ENCODE peak calls at places on chromosomes 11 and 22, in six cellular contexts. B, E, F, Y, P and J are unnamed samples.

GRCh38 chr11:2363816-2364370 is 13.2 kb upstream of the CD81 start:
- DNase-seq in B (no peak), P (no peak), Y (no peak), E (no peak), F (no peak), J (no peak)

GRCh38 chr11:10538924-10539323 is 2.1 kb downstream of the RNF141 start:
- DNase-seq in E (no peak), Y (no peak), P (no peak), F (no peak), B (no peak), J (no peak)

GRCh38 chr11:72136677-72137255 is 1.2 kb downstream of the FOLR3 start:
- DNase-seq in E (peak), B (no peak), F (no peak), Y (no peak), P (no peak), J (no peak)

GRCh38 chr11:12246169-12246568 is 131.2 kb upstream of the PARVA start:
- DNase-seq in Y (no peak), P (no peak), B (no peak), F (no peak), E (no peak), J (no peak)

GRCh38 chr11:11849127-11849746 is 7.5 kb downstream of the USP47 start:
- DNase-seq in B (peak), F (peak), P (peak), Y (peak), E (peak), J (no peak)

GRCh38 chr11:20010861-20011225 is 149.4 kb downstream of the DBX1 start:
- DNase-seq in P (no peak), E (no peak), B (no peak), Y (no peak), F (no peak), J (no peak)

GRCh38 chr11:128714881-128715280 is 21.0 kb downstream of the FLI1 start:
- DNase-seq in B (peak), F (no peak), E (no peak), Y (no peak), P (no peak), J (no peak)

GRCh38 chr11:126153999-126154398 is 57.5 kb downstream of the RPUSD4 start:
- DNase-seq in B (peak), P (no peak), F (no peak), Y (no peak), E (no peak), J (no peak)

GRCh38 chr11:17746096-17746495 is 11.5 kb downstream of the KCNC1 start:
- DNase-seq in E (no peak), P (no peak), B (no peak), F (no peak), Y (no peak), J (no peak)

GRCh38 chr11:18726040-18726439 is at the start of gene IGSF22:
- DNase-seq in Y (no peak), B (no peak), F (no peak), E (no peak), P (no peak), J (no peak)

GRCh38 chr22:49973018-49973965 is 12.7 kb downstream of the PIM3 start:
- DNase-seq in B (no peak), P (no peak), Y (no peak), E (no peak), F (no peak), J (no peak)

GRCh38 chr11:47991266-47991830 is 11.0 kb downstream of the PTPRJ start:
- DNase-seq in E (peak), F (no peak), B (no peak), Y (peak), P (no peak), J (no peak)

GRCh38 chr11:61511383-61511782 is 2.8 kb downstream of the LRRC10B start:
- DNase-seq in F (no peak), P (no peak), B (no peak), Y (no peak), E (no peak), J (no peak)

GRCh38 chr11:113994077-113994954 is 19.4 kb downstream of the HTR3A start:
- DNase-seq in Y (peak), F (peak), B (no peak), P (peak), E (no peak), J (no peak)

GRCh38 chr11:63508009-63508408 is 2.1 kb downstream of the LGALS12 start:
- DNase-seq in B (no peak), E (peak), P (no peak), F (no peak), Y (peak), J (no peak)

GRCh38 chr22:31055322-31056159 is 25.6 kb upstream of the SMTN start:
- DNase-seq in E (peak), Y (peak), P (peak), B (peak), F (no peak), J (peak)

GRCh38 chr22:32204856-32205722 is at the start of gene RFPL2:
- DNase-seq in F (no peak), P (peak), Y (no peak), E (no peak), B (peak), J (no peak)

GRCh38 chr11:115422013-115422697 is 82.1 kb downstream of the CADM1 start:
- DNase-seq in E (no peak), F (no peak), Y (no peak), B (no peak), P (no peak), J (no peak)

GRCh38 chr11:114813216-114813615 is 134.9 kb downstream of the NXPE2 start:
- DNase-seq in Y (no peak), F (no peak), P (no peak), E (no peak), B (no peak), J (no peak)

GRCh38 chr11:3126207-3126865 is 38.8 kb downstream of the OSBPL5 start:
- DNase-seq in B (no peak), E (peak), F (no peak), P (no peak), Y (peak), J (no peak)

GRCh38 chr22:37304595-37305343 is 22.5 kb downstream of the CYTH4 start:
- DNase-seq in Y (no peak), B (peak), E (no peak), F (no peak), P (no peak), J (no peak)

GRCh38 chr11:70925238-70925637 is 327.1 kb downstream of the SHANK2 start:
- DNase-seq in E (no peak), Y (no peak), B (no peak), F (no peak), P (no peak), J (no peak)

GRCh38 chr11:72418834-72419560 is 15.3 kb downstream of the CLPB start:
- DNase-seq in F (peak), Y (no peak), P (no peak), E (no peak), B (no peak), J (no peak)

GRCh38 chr11:95337175-95337957 is 106.4 kb upstream of the SESN3 start:
- DNase-seq in P (no peak), B (peak), E (peak), Y (peak), F (peak), J (no peak)

GRCh38 chr11:26778000-26778757 is 56.3 kb upstream of the SLC5A12 start:
- DNase-seq in E (no peak), B (peak), P (no peak), F (no peak), Y (no peak), J (no peak)

GRCh38 chr11:111634981-111635705 is 32.9 kb downstream of the SIK2 start:
- DNase-seq in E (no peak), P (no peak), B (peak), Y (no peak), F (no peak), J (no peak)

DNA sequence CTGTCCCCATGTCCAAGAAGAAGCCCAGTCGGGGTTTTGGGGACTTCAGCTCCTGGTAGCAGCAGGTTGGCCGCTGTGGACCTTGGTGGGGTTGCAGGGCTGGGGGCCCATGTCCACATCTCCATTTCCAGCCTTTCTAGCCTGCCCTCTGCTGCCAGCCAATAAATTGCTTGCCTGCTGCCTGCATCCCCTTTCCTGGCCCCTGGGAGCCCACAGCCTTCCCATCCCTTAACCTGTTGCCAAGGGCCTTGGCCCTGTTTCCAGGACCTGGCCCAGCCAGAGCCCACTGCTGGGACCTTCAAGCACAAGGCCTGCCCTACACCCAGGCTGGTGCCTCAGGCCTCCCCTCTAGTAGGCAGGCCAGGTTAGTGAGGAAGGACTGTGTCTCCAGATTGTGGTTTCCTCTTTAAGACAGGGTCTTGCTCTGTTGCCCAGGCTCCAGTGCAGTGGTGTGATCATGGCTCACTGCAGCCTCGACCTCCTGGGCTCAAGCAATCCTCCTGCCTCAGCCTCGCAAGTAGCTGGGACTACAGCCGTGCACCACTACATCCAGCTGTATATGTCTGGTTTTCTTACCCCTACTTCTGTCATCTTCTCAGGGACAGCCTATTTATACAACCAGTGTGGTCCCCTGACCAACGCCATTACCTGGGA is 29.7 kb downstream of the PPIL2 start:
- DNase-seq in F (no peak), E (no peak), Y (no peak), B (no peak), P (no peak), J (no peak)
- TF ChIP-seq CTCF in F (no peak), E (no peak), Y (no peak), B (no peak), P (no peak), J (no peak)

GRCh38 chr22:24179478-24180210 is 1.6 kb upstream of the SUSD2 start:
- DNase-seq in P (no peak), F (no peak), Y (no peak), B (no peak), E (no peak), J (no peak)

GRCh38 chr22:24178021-24178431 is 3.3 kb upstream of the SUSD2 start:
- DNase-seq in B (no peak), E (no peak), Y (no peak), F (no peak), P (no peak), J (no peak)

GRCh38 chr22:24177456-24177855 is 3.8 kb upstream of the SUSD2 start:
- DNase-seq in B (no peak), P (no peak), Y (no peak), F (no peak), E (no peak), J (no peak)

GRCh38 chr22:24177045-24177444 is 4.2 kb upstream of the SUSD2 start:
- DNase-seq in F (no peak), E (no peak), B (no peak), Y (no peak), P (no peak), J (no peak)

GRCh38 chr22:24178502-24179440 is 2.5 kb upstream of the SUSD2 start:
- DNase-seq in B (no peak), P (no peak), Y (no peak), E (no peak), F (no peak), J (no peak)
- TF ChIP-seq CTCF in B (peak), P (peak), Y (peak), E (no peak), F (peak), J (peak)

DNA sequence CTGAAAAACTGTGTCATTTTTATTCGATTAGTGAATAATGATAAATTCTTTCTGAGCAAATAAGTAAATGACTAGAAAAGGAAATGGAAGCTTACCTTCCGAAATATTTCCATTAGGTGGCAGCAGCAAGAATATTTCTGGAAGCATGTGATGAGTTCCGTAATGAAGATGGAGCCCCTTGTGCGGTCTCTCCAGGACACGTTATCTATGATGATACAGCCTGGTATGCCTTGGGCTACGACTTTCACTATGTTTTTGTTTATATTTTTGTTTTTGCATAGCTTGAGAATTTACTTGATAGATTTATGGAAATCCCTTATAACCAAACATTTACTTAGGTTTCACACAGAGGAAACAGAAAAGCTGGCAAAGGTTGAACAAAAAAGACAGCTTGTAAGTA is 25.7 kb downstream of the CASP5 start:
- DNase-seq in P (no peak), F (no peak), E (no peak), B (no peak), Y (no peak), J (no peak)
- TF ChIP-seq CTCF in P (no peak), F (no peak), E (no peak), B (no peak), Y (no peak), J (no peak)

DNA sequence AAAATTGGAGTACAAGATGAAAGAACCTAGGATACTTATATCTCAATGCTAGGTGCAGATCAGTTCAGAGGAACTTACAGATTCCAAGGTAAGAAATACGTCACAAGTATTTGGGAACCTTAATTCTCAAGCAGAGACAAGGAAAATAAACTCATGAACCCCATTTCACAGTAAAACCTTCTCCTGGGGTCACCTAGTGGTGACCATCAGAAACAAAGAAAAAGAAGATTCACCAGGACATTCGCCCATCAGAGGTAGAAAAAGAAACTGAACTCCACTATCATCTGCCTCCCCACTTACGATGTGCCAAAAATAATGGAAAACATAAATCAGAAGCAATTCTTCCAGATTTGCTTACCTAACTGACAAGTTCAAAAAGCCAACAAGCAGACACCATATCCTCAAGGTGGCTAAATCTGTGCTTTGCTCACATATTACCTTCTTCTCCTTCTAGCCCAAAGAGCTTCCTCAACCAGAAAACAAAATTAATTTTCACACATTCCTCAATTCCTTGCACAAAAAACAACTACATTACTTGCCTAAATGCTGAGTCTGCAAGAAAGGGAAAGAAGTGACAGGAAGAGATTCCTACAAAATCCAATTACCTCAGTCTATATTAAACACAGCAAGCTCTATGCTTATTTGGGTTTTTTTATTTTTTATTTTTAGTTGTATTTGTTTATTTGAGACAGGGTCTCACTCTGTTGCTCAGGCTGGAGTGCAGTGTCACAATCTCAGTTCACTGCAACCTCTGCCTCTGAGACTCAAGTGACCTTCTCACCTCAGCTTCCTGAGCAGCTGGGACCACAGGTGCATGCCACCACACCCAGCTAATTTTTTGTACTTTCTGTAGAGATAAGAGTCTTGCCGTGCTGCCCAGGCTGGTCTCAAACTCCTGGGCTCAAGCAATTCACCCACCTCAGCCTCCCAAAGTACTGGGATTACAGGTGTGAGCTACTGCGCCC is 4.7 kb downstream of the DENND5A start:
- DNase-seq in E (no peak), B (no peak), F (no peak), P (no peak), Y (no peak), J (no peak)
- TF ChIP-seq CTCF in E (no peak), B (no peak), F (no peak), P (no peak), Y (no peak), J (peak)

DNA sequence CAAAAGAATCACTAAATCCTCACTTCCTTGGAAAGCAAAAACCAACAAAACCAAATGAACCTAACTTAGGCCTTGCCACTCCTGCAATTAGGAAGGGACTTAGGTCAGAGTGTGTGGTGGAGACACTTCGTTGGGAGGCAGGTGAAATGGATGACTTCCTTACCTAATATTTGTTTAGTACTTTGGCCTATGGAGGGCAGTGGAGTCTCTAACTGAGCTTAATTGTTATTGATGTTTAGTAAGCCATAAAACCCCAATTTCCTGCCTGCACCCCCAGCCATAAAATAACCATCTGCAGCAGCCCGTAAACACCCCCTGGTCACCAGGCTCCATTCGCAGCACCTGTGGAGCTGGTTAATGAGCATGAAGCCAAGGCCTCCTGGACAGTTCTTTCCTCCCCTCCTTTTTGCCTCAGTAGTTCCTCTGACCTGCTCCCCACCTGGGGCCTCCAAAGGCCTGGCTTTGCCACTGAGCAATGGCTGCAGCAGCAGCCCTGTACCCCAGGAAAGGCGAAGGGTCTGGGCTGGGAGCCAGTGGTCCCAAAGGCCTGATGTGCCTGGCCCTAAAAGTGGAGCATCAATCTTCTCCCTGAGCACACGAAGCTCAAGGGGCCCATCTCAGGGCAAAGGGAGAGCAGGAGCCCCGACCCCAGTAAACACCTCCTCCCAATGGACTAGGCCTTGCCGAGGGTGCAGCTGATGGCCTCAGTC is 15.6 kb upstream of the SYT13 start:
- DNase-seq in P (no peak), Y (no peak), F (no peak), E (no peak), B (no peak), J (no peak)
- TF ChIP-seq CTCF in P (no peak), Y (no peak), F (no peak), E (no peak), B (no peak), J (no peak)

GRCh38 chr22:43088979-43089717 is at the start of gene TTLL1:
- DNase-seq in B (peak), Y (peak), E (peak), F (peak), P (peak), J (peak)
- TF ChIP-seq CTCF in B (no peak), Y (peak), E (no peak), F (no peak), P (no peak), J (peak)

GRCh38 chr11:58745705-58746364 is 14.1 kb upstream of the GLYAT start:
- DNase-seq in Y (no peak), F (no peak), E (no peak), B (no peak), P (no peak), J (no peak)

GRCh38 chr11:58744988-58745704 is 13.4 kb upstream of the GLYAT start:
- DNase-seq in F (no peak), E (no peak), B (no peak), Y (no peak), P (no peak), J (no peak)

GRCh38 chr11:58742140-58742539 is 10.4 kb upstream of the GLYAT start:
- DNase-seq in Y (no peak), B (no peak), E (no peak), P (no peak), F (no peak), J (no peak)

GRCh38 chr11:58741127-58741526 is 9.4 kb upstream of the GLYAT start:
- DNase-seq in B (no peak), P (no peak), Y (no peak), E (no peak), F (no peak), J (no peak)

DNA sequence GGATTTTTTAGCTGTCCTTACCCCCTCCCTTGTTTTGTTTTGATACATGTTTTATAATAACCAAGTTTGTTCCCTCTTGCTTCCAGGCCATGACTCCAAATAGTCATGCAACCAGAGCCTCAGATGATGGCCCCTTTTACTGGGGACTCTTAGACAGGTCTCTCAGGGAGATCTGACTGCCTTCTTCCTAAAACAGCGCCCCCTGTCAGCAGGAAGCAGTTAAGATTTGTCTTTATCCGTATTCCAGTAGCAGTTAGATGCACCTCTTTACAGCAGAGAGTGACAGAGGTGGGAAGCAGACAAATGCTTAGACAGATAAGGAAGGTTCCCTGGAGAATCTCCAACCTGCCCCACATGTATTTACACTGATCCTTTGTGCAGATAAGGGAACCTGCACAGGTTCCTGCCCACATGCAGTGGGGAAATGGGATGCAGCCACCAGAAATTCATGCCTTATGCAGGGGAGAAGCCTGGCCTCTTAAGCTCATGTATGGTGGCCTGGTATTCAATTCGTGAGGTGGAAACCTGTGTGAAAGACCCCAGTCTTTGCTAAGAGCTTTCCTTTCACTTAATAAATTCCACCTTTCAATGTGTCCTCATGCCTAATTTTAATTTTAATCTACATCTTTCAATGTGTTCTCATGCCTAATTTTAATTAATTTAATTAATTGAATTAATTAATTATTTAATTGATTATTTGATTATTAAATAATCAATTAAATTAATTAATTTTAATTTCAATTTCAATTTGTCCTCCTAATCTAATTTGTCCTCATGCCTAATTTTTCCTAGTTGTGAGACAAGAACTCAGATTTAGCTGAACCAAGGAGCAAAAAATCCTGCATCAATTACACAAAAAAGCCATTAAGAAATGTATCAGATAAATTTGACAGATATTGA is 11.5 kb upstream of the GLYAT start:
- DNase-seq in B (no peak), F (no peak), Y (no peak), P (no peak), E (no peak), J (no peak)
- TF ChIP-seq CTCF in B (no peak), F (no peak), Y (no peak), P (no peak), E (no peak), J (no peak)